ENCODE peak calls at places on chromosomes 7 and 10, in ten cellular contexts. One of them, this sample, is unnamed.

GRCh38 chr10:79468015-79468560 is 22.7 kb upstream of the ZCCHC24 start:
- DNase-seq in GM13977: no peak
- DNase-seq in HCT116: no peak
- DNase-seq in lung: no peak
- DNase-seq in astrocyte of the spinal cord: no peak
- DNase-seq in neural crest cell: no peak
- DNase-seq in A549: no peak
- DNase-seq in BE2C: no peak
- DNase-seq in heart right ventricle: no peak
- DNase-seq in cardiac muscle cell: no peak
- DNase-seq in this sample: no peak

GRCh38 chr7:41787951-41788350 is 85.1 kb upstream of the INHBA start:
- DNase-seq in neural crest cell: no peak
- DNase-seq in astrocyte of the spinal cord: no peak
- DNase-seq in BE2C: no peak
- DNase-seq in lung: no peak
- DNase-seq in HCT116: no peak
- DNase-seq in A549: no peak
- DNase-seq in heart right ventricle: no peak
- DNase-seq in cardiac muscle cell: no peak
- DNase-seq in GM13977: no peak
- DNase-seq in this sample: no peak

GRCh38 chr7:74430961-74431466 is 22.7 kb upstream of the GTF2IRD1 start:
- DNase-seq in BE2C: no peak
- DNase-seq in A549: no peak
- DNase-seq in HCT116: no peak
- DNase-seq in heart right ventricle: no peak
- DNase-seq in cardiac muscle cell: no peak
- DNase-seq in lung: no peak
- DNase-seq in GM13977: no peak
- DNase-seq in astrocyte of the spinal cord: no peak
- DNase-seq in neural crest cell: no peak
- DNase-seq in this sample: no peak

GRCh38 chr7:136533732-136534131 is 334.7 kb upstream of the CHRM2 start:
- DNase-seq in lung: no peak
- DNase-seq in GM13977: no peak
- DNase-seq in HCT116: no peak
- DNase-seq in neural crest cell: no peak
- DNase-seq in heart right ventricle: no peak
- DNase-seq in BE2C: peak; percentile 59
- DNase-seq in cardiac muscle cell: no peak
- DNase-seq in astrocyte of the spinal cord: no peak
- DNase-seq in A549: no peak
- DNase-seq in this sample: no peak

GRCh38 chr10:58179238-58179637 is 88.5 kb downstream of the IPMK start:
- DNase-seq in lung: no peak
- DNase-seq in HCT116: no peak
- DNase-seq in GM13977: no peak
- DNase-seq in cardiac muscle cell: peak; percentile 21
- DNase-seq in neural crest cell: no peak
- DNase-seq in heart right ventricle: no peak
- DNase-seq in BE2C: no peak
- DNase-seq in A549: peak; percentile 14
- DNase-seq in astrocyte of the spinal cord: peak; percentile 5
- DNase-seq in this sample: no peak

GRCh38 chr10:29946953-29947700 is 112.3 kb downstream of the JCAD start:
- DNase-seq in neural crest cell: no peak
- DNase-seq in GM13977: no peak
- DNase-seq in BE2C: no peak
- DNase-seq in heart right ventricle: no peak
- DNase-seq in HCT116: no peak
- DNase-seq in lung: peak; percentile 32
- DNase-seq in A549: peak; percentile 17
- DNase-seq in astrocyte of the spinal cord: peak; percentile 95
- DNase-seq in cardiac muscle cell: peak; percentile 91
- DNase-seq in this sample: no peak

GRCh38 chr10:21315321-21316220 is 209.9 kb downstream of the SKIDA1 start:
- DNase-seq in HCT116: no peak
- DNase-seq in heart right ventricle: peak; percentile 69
- DNase-seq in A549: peak; percentile 93
- DNase-seq in cardiac muscle cell: peak; percentile 98
- DNase-seq in lung: peak; percentile 85
- DNase-seq in GM13977: no peak
- DNase-seq in BE2C: peak; percentile 29
- DNase-seq in astrocyte of the spinal cord: peak; percentile 86
- DNase-seq in neural crest cell: peak; percentile 47
- DNase-seq in this sample: no peak

GRCh38 chr7:26369519-26370385 is 78.1 kb downstream of the SNX10 start:
- DNase-seq in astrocyte of the spinal cord: peak; percentile 54
- DNase-seq in neural crest cell: peak; percentile 50
- DNase-seq in cardiac muscle cell: peak; percentile 59
- DNase-seq in heart right ventricle: no peak
- DNase-seq in GM13977: peak; percentile 36
- DNase-seq in HCT116: peak; percentile 21
- DNase-seq in A549: peak; percentile 43
- DNase-seq in BE2C: peak; percentile 30
- DNase-seq in lung: no peak
- DNase-seq in this sample: no peak

GRCh38 chr7:1236132-1236655 is 3.5 kb downstream of the UNCX start:
- DNase-seq in A549: peak; percentile 38
- DNase-seq in lung: no peak
- DNase-seq in BE2C: no peak
- DNase-seq in GM13977: no peak
- DNase-seq in cardiac muscle cell: no peak
- DNase-seq in HCT116: no peak
- DNase-seq in heart right ventricle: no peak
- DNase-seq in astrocyte of the spinal cord: no peak
- DNase-seq in neural crest cell: no peak
- DNase-seq in this sample: no peak

GRCh38 chr7:50562126-50562525 is 3.1 kb downstream of the DDC start:
- DNase-seq in neural crest cell: no peak
- DNase-seq in A549: no peak
- DNase-seq in BE2C: peak; percentile 55
- DNase-seq in cardiac muscle cell: no peak
- DNase-seq in HCT116: no peak
- DNase-seq in astrocyte of the spinal cord: no peak
- DNase-seq in lung: no peak
- DNase-seq in GM13977: no peak
- DNase-seq in heart right ventricle: no peak
- DNase-seq in this sample: peak; percentile 34

GRCh38 chr10:70410608-70411007 is 6.7 kb downstream of the EIF4EBP2 start:
- DNase-seq in heart right ventricle: no peak
- DNase-seq in GM13977: no peak
- DNase-seq in HCT116: no peak
- DNase-seq in cardiac muscle cell: no peak
- DNase-seq in astrocyte of the spinal cord: no peak
- DNase-seq in A549: no peak
- DNase-seq in BE2C: no peak
- DNase-seq in neural crest cell: no peak
- DNase-seq in lung: no peak
- DNase-seq in this sample: no peak

GRCh38 chr10:92381543-92381954 is 90.6 kb downstream of the MARCHF5 start:
- DNase-seq in neural crest cell: no peak
- DNase-seq in GM13977: no peak
- DNase-seq in cardiac muscle cell: peak; percentile 86
- DNase-seq in heart right ventricle: no peak
- DNase-seq in BE2C: peak; percentile 6
- DNase-seq in astrocyte of the spinal cord: no peak
- DNase-seq in HCT116: no peak
- DNase-seq in lung: no peak
- DNase-seq in A549: no peak
- DNase-seq in this sample: no peak

GRCh38 chr7:74412603-74413002 is 41.1 kb upstream of the GTF2IRD1 start:
- DNase-seq in heart right ventricle: no peak
- DNase-seq in cardiac muscle cell: peak; percentile 42
- DNase-seq in astrocyte of the spinal cord: no peak
- DNase-seq in A549: no peak
- DNase-seq in BE2C: no peak
- DNase-seq in GM13977: no peak
- DNase-seq in HCT116: no peak
- DNase-seq in neural crest cell: no peak
- DNase-seq in lung: no peak
- DNase-seq in this sample: no peak

GRCh38 chr7:4483851-4484250 is 198.2 kb upstream of the FOXK1 start:
- DNase-seq in BE2C: no peak
- DNase-seq in GM13977: no peak
- DNase-seq in HCT116: no peak
- DNase-seq in cardiac muscle cell: no peak
- DNase-seq in lung: no peak
- DNase-seq in neural crest cell: no peak
- DNase-seq in A549: no peak
- DNase-seq in heart right ventricle: no peak
- DNase-seq in astrocyte of the spinal cord: no peak
- DNase-seq in this sample: no peak

GRCh38 chr7:5448378-5449042 is 24.9 kb upstream of the TNRC18 start:
- DNase-seq in cardiac muscle cell: peak; percentile 30
- DNase-seq in heart right ventricle: no peak
- DNase-seq in A549: no peak
- DNase-seq in astrocyte of the spinal cord: no peak
- DNase-seq in GM13977: no peak
- DNase-seq in neural crest cell: no peak
- DNase-seq in BE2C: no peak
- DNase-seq in lung: no peak
- DNase-seq in HCT116: no peak
- DNase-seq in this sample: no peak

GRCh38 chr7:155270876-155271275 is 26.8 kb upstream of the INSIG1 start:
- DNase-seq in neural crest cell: no peak
- DNase-seq in GM13977: no peak
- DNase-seq in BE2C: no peak
- DNase-seq in lung: no peak
- DNase-seq in A549: no peak
- DNase-seq in heart right ventricle: no peak
- DNase-seq in astrocyte of the spinal cord: no peak
- DNase-seq in cardiac muscle cell: no peak
- DNase-seq in HCT116: no peak
- DNase-seq in this sample: no peak

GRCh38 chr7:123343611-123344010 is 143.8 kb upstream of the SLC13A1 start:
- DNase-seq in lung: no peak
- DNase-seq in A549: no peak
- DNase-seq in cardiac muscle cell: no peak
- DNase-seq in GM13977: no peak
- DNase-seq in BE2C: no peak
- DNase-seq in heart right ventricle: no peak
- DNase-seq in neural crest cell: no peak
- DNase-seq in HCT116: no peak
- DNase-seq in astrocyte of the spinal cord: no peak
- DNase-seq in this sample: no peak

GRCh38 chr10:33099748-33100147 is 141.7 kb upstream of the ITGB1 start:
- DNase-seq in HCT116: no peak
- DNase-seq in lung: no peak
- DNase-seq in neural crest cell: no peak
- DNase-seq in heart right ventricle: no peak
- DNase-seq in GM13977: no peak
- DNase-seq in BE2C: no peak
- DNase-seq in astrocyte of the spinal cord: peak; percentile 53
- DNase-seq in cardiac muscle cell: no peak
- DNase-seq in A549: no peak
- DNase-seq in this sample: no peak

GRCh38 chr10:131147301-131147975 is 164.1 kb downstream of the TCERG1L start:
- DNase-seq in GM13977: no peak
- DNase-seq in heart right ventricle: no peak
- DNase-seq in cardiac muscle cell: no peak
- DNase-seq in astrocyte of the spinal cord: no peak
- DNase-seq in BE2C: no peak
- DNase-seq in HCT116: no peak
- DNase-seq in neural crest cell: no peak
- DNase-seq in A549: no peak
- DNase-seq in lung: no peak
- DNase-seq in this sample: no peak

GRCh38 chr7:91999631-92000571 is 59.2 kb downstream of the AKAP9 start:
- DNase-seq in BE2C: no peak
- DNase-seq in cardiac muscle cell: no peak
- DNase-seq in HCT116: no peak
- DNase-seq in lung: no peak
- DNase-seq in heart right ventricle: no peak
- DNase-seq in A549: no peak
- DNase-seq in neural crest cell: no peak
- DNase-seq in GM13977: no peak
- DNase-seq in astrocyte of the spinal cord: no peak
- DNase-seq in this sample: no peak

GRCh38 chr7:37832194-37832593 is 16.2 kb upstream of the NME8 start:
- DNase-seq in astrocyte of the spinal cord: no peak
- DNase-seq in BE2C: peak; percentile 64
- DNase-seq in A549: peak; percentile 72
- DNase-seq in neural crest cell: no peak
- DNase-seq in GM13977: peak; percentile 22
- DNase-seq in lung: peak; percentile 77
- DNase-seq in heart right ventricle: peak; percentile 82
- DNase-seq in cardiac muscle cell: peak; percentile 87
- DNase-seq in HCT116: no peak
- DNase-seq in this sample: no peak
- TF ChIP-seq CTCF in astrocyte of the spinal cord: no peak
- TF ChIP-seq CTCF in BE2C: no peak
- TF ChIP-seq CTCF in A549: peak; percentile 41
- TF ChIP-seq CTCF in neural crest cell: no peak
- TF ChIP-seq CTCF in GM13977: peak; percentile 71
- TF ChIP-seq CTCF in lung: peak; percentile 18
- TF ChIP-seq CTCF in heart right ventricle: peak; percentile 66
- TF ChIP-seq CTCF in cardiac muscle cell: peak; percentile 20
- TF ChIP-seq CTCF in HCT116: no peak
- TF ChIP-seq CTCF in this sample: no peak

GRCh38 chr10:43075612-43076003 is 1.3 kb upstream of the RET start:
- DNase-seq in BE2C: peak; percentile 79
- DNase-seq in astrocyte of the spinal cord: no peak
- DNase-seq in neural crest cell: no peak
- DNase-seq in heart right ventricle: no peak
- DNase-seq in GM13977: peak; percentile 59
- DNase-seq in lung: no peak
- DNase-seq in HCT116: peak; percentile 19
- DNase-seq in A549: peak; percentile 48
- DNase-seq in cardiac muscle cell: no peak
- DNase-seq in this sample: no peak
- TF ChIP-seq CTCF in BE2C: peak; percentile 64
- TF ChIP-seq CTCF in astrocyte of the spinal cord: no peak
- TF ChIP-seq CTCF in neural crest cell: peak; percentile 42
- TF ChIP-seq CTCF in heart right ventricle: no peak
- TF ChIP-seq CTCF in GM13977: peak; percentile 10
- TF ChIP-seq CTCF in lung: no peak
- TF ChIP-seq CTCF in HCT116: peak; percentile 4
- TF ChIP-seq CTCF in A549: peak; percentile 8
- TF ChIP-seq CTCF in cardiac muscle cell: peak; percentile 20
- TF ChIP-seq CTCF in this sample: peak; percentile 36

GRCh38 chr10:80870282-80870681 is 332.6 kb downstream of the SH2D4B start:
- DNase-seq in cardiac muscle cell: no peak
- DNase-seq in astrocyte of the spinal cord: no peak
- DNase-seq in GM13977: no peak
- DNase-seq in A549: no peak
- DNase-seq in BE2C: no peak
- DNase-seq in lung: no peak
- DNase-seq in HCT116: no peak
- DNase-seq in neural crest cell: no peak
- DNase-seq in heart right ventricle: no peak
- DNase-seq in this sample: no peak

GRCh38 chr10:80871083-80871482 is 333.4 kb downstream of the SH2D4B start:
- DNase-seq in heart right ventricle: no peak
- DNase-seq in BE2C: no peak
- DNase-seq in cardiac muscle cell: no peak
- DNase-seq in A549: no peak
- DNase-seq in astrocyte of the spinal cord: no peak
- DNase-seq in GM13977: no peak
- DNase-seq in HCT116: no peak
- DNase-seq in lung: no peak
- DNase-seq in neural crest cell: no peak
- DNase-seq in this sample: no peak
- TF ChIP-seq CTCF in heart right ventricle: no peak
- TF ChIP-seq CTCF in BE2C: no peak
- TF ChIP-seq CTCF in cardiac muscle cell: no peak
- TF ChIP-seq CTCF in A549: no peak
- TF ChIP-seq CTCF in astrocyte of the spinal cord: no peak
- TF ChIP-seq CTCF in GM13977: no peak
- TF ChIP-seq CTCF in HCT116: no peak
- TF ChIP-seq CTCF in lung: no peak
- TF ChIP-seq CTCF in neural crest cell: no peak
- TF ChIP-seq CTCF in this sample: no peak

GRCh38 chr7:70477051-70478010 is 654.6 kb upstream of the GALNT17 start:
- DNase-seq in BE2C: no peak
- DNase-seq in HCT116: no peak
- DNase-seq in lung: no peak
- DNase-seq in A549: no peak
- DNase-seq in astrocyte of the spinal cord: peak; percentile 46
- DNase-seq in GM13977: no peak
- DNase-seq in neural crest cell: no peak
- DNase-seq in heart right ventricle: no peak
- DNase-seq in cardiac muscle cell: peak; percentile 32
- DNase-seq in this sample: no peak
- TF ChIP-seq CTCF in BE2C: no peak
- TF ChIP-seq CTCF in HCT116: no peak
- TF ChIP-seq CTCF in lung: no peak
- TF ChIP-seq CTCF in A549: no peak
- TF ChIP-seq CTCF in astrocyte of the spinal cord: no peak
- TF ChIP-seq CTCF in GM13977: no peak
- TF ChIP-seq CTCF in neural crest cell: no peak
- TF ChIP-seq CTCF in heart right ventricle: no peak
- TF ChIP-seq CTCF in cardiac muscle cell: no peak
- TF ChIP-seq CTCF in this sample: no peak

This sample was measured in type B pancreatic cell.